ENCODE peak calls at places on chromosome 4, in five cellular contexts. One of them, this sample, is unnamed.

GRCh38 chr4:169252339-169253086 is 18.2 kb downstream of the SH3RF1 start:
- DNase-seq in neural progenitor cell: no peak
- DNase-seq in dorsolateral prefrontal cortex: no peak
- DNase-seq in body of pancreas: no peak
- DNase-seq in tibial artery: no peak
- DNase-seq in this sample: no peak

GRCh38 chr4:175622887-175623286 is 189.2 kb downstream of the GPM6A start:
- DNase-seq in body of pancreas: no peak
- DNase-seq in tibial artery: no peak
- DNase-seq in dorsolateral prefrontal cortex: no peak
- DNase-seq in neural progenitor cell: peak
- DNase-seq in this sample: no peak

GRCh38 chr4:72665376-72665978 is 96.5 kb upstream of the ADAMTS3 start:
- DNase-seq in neural progenitor cell: no peak
- DNase-seq in tibial artery: no peak
- DNase-seq in dorsolateral prefrontal cortex: no peak
- DNase-seq in body of pancreas: no peak
- DNase-seq in this sample: no peak

GRCh38 chr4:65546882-65547281 is 123.4 kb downstream of the EPHA5 start:
- DNase-seq in dorsolateral prefrontal cortex: no peak
- DNase-seq in neural progenitor cell: no peak
- DNase-seq in body of pancreas: no peak
- DNase-seq in tibial artery: no peak
- DNase-seq in this sample: no peak

GRCh38 chr4:182835006-182835740 is 82.0 kb downstream of the DCTD start:
- DNase-seq in body of pancreas: no peak
- DNase-seq in neural progenitor cell: no peak
- DNase-seq in dorsolateral prefrontal cortex: no peak
- DNase-seq in tibial artery: no peak
- DNase-seq in this sample: no peak

GRCh38 chr4:74631338-74631737 is 163.0 kb downstream of the BTC start:
- DNase-seq in tibial artery: no peak
- DNase-seq in neural progenitor cell: no peak
- DNase-seq in body of pancreas: no peak
- DNase-seq in dorsolateral prefrontal cortex: no peak
- DNase-seq in this sample: no peak

GRCh38 chr4:1194028-1194900 is 21.9 kb upstream of the SPON2 start:
- DNase-seq in neural progenitor cell: no peak
- DNase-seq in dorsolateral prefrontal cortex: peak
- DNase-seq in tibial artery: peak
- DNase-seq in body of pancreas: peak
- DNase-seq in this sample: no peak

GRCh38 chr4:132770776-132771175 is 378.3 kb upstream of the PCDH10 start:
- DNase-seq in tibial artery: no peak
- DNase-seq in body of pancreas: no peak
- DNase-seq in neural progenitor cell: no peak
- DNase-seq in dorsolateral prefrontal cortex: no peak
- DNase-seq in this sample: no peak

GRCh38 chr4:78569291-78569821 is 17.8 kb downstream of the ANXA3 start:
- DNase-seq in neural progenitor cell: no peak
- DNase-seq in dorsolateral prefrontal cortex: no peak
- DNase-seq in body of pancreas: peak
- DNase-seq in tibial artery: no peak
- DNase-seq in this sample: no peak

GRCh38 chr4:15754323-15754722 is 23.8 kb upstream of the CD38 start:
- DNase-seq in neural progenitor cell: no peak
- DNase-seq in tibial artery: no peak
- DNase-seq in dorsolateral prefrontal cortex: no peak
- DNase-seq in body of pancreas: peak
- DNase-seq in this sample: no peak

GRCh38 chr4:149291463-149291862 is 524.2 kb downstream of the IQCM start:
- DNase-seq in dorsolateral prefrontal cortex: no peak
- DNase-seq in body of pancreas: peak
- DNase-seq in tibial artery: no peak
- DNase-seq in neural progenitor cell: no peak
- DNase-seq in this sample: no peak

GRCh38 chr4:139957108-139957464 is 196.9 kb downstream of the MAML3 start:
- DNase-seq in dorsolateral prefrontal cortex: no peak
- DNase-seq in tibial artery: no peak
- DNase-seq in neural progenitor cell: no peak
- DNase-seq in body of pancreas: no peak
- DNase-seq in this sample: no peak
- H3K27ac ChIP-seq in dorsolateral prefrontal cortex: no peak
- H3K27ac ChIP-seq in tibial artery: no peak
- H3K27ac ChIP-seq in neural progenitor cell: no peak
- H3K27ac ChIP-seq in body of pancreas: no peak
- H3K27ac ChIP-seq in this sample: no peak

DNA sequence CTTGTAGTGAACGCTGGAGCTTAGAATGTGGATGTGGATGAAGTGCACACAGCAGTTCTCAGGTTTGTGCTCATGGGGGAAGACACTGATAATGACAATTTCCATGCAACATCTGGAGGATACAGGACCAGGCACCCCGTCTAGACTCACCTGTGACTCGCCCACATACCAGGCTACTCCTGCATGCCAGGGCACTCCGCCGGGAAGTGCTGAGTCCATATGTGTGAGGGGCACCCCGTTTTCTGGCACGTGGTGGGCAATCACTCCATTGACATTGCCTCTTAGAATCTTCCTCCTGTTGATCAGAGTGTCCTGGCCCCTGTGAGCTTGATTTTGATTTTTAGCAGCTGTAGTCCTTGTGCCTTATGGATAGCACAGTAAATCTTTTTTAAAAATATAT is 90.9 kb upstream of the LRPAP1 start:
- DNase-seq in tibial artery: no peak
- DNase-seq in body of pancreas: no peak
- DNase-seq in neural progenitor cell: no peak
- DNase-seq in dorsolateral prefrontal cortex: no peak
- DNase-seq in this sample: no peak
- TF ChIP-seq CTCF in tibial artery: no peak
- TF ChIP-seq CTCF in body of pancreas: no peak
- TF ChIP-seq CTCF in neural progenitor cell: no peak
- TF ChIP-seq CTCF in dorsolateral prefrontal cortex: no peak
- TF ChIP-seq CTCF in this sample: no peak

DNA sequence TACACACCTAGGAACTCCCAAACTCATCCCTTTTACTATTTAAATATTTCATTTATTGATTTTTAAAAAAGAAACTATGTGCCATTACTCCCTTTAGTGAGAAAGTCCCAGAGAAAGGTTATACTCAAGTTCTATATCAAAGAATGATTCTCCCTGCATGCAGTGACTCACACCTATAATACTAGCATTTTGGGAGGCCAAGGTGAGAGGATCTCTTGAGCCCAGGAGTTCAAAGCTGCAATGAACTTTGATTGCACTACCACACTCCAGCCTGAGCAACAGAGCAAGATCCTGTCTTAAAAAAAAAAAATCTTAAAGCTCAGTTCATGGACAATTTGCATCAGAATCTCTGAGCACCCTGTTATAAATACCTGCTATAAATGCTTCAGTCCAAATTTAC is 9.2 kb upstream of the RBPJ start:
- DNase-seq in neural progenitor cell: no peak
- DNase-seq in tibial artery: no peak
- DNase-seq in body of pancreas: no peak
- DNase-seq in dorsolateral prefrontal cortex: no peak
- DNase-seq in this sample: no peak
- H3K4me3 ChIP-seq in neural progenitor cell: no peak
- H3K4me3 ChIP-seq in tibial artery: no peak
- H3K4me3 ChIP-seq in body of pancreas: no peak
- H3K4me3 ChIP-seq in dorsolateral prefrontal cortex: no peak
- H3K4me3 ChIP-seq in this sample: no peak

GRCh38 chr4:87119965-87120364 is 100.5 kb downstream of the KLHL8 start:
- DNase-seq in tibial artery: no peak
- DNase-seq in dorsolateral prefrontal cortex: no peak
- DNase-seq in body of pancreas: no peak
- DNase-seq in neural progenitor cell: no peak
- DNase-seq in this sample: no peak
- H3K27ac ChIP-seq in tibial artery: peak
- H3K27ac ChIP-seq in dorsolateral prefrontal cortex: peak
- H3K27ac ChIP-seq in body of pancreas: no peak
- H3K27ac ChIP-seq in neural progenitor cell: no peak
- H3K27ac ChIP-seq in this sample: peak

GRCh38 chr4:151766691-151767090 is 5.9 kb upstream of the GATB start:
- DNase-seq in neural progenitor cell: no peak
- DNase-seq in tibial artery: no peak
- DNase-seq in dorsolateral prefrontal cortex: no peak
- DNase-seq in body of pancreas: no peak
- DNase-seq in this sample: no peak
- TF ChIP-seq CTCF in neural progenitor cell: no peak
- TF ChIP-seq CTCF in tibial artery: no peak
- TF ChIP-seq CTCF in dorsolateral prefrontal cortex: no peak
- TF ChIP-seq CTCF in body of pancreas: no peak
- TF ChIP-seq CTCF in this sample: no peak

GRCh38 chr4:126411047-126411446 is 1096.3 kb downstream of the FAT4 start:
- DNase-seq in tibial artery: no peak
- DNase-seq in body of pancreas: no peak
- DNase-seq in dorsolateral prefrontal cortex: no peak
- DNase-seq in neural progenitor cell: no peak
- DNase-seq in this sample: no peak
- H3K4me3 ChIP-seq in tibial artery: no peak
- H3K4me3 ChIP-seq in body of pancreas: no peak
- H3K4me3 ChIP-seq in dorsolateral prefrontal cortex: no peak
- H3K4me3 ChIP-seq in neural progenitor cell: no peak
- H3K4me3 ChIP-seq in this sample: no peak

DNA sequence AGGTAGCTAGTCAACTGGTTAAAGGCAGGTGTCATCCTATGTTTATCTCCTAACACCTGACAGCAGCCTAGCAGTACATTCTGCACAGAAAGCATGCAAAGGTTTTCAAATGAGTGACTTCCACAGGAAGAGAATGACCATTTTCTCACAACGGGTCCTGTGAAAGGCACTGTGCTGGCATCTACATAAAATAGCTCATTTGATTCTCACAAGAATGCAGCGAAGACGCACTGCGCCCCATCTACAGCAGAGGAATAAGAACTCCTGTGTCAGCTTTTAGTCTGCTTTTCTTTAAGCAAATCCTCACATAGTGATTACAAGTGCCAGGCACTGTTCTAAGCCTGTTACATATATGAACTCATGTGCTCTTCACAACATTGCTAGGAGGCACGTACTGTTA is 62.5 kb downstream of the AFAP1 start:
- DNase-seq in dorsolateral prefrontal cortex: no peak
- DNase-seq in tibial artery: no peak
- DNase-seq in body of pancreas: no peak
- DNase-seq in neural progenitor cell: no peak
- DNase-seq in this sample: peak
- H3K27ac ChIP-seq in dorsolateral prefrontal cortex: peak
- H3K27ac ChIP-seq in tibial artery: peak
- H3K27ac ChIP-seq in body of pancreas: no peak
- H3K27ac ChIP-seq in neural progenitor cell: no peak
- H3K27ac ChIP-seq in this sample: peak

DNA sequence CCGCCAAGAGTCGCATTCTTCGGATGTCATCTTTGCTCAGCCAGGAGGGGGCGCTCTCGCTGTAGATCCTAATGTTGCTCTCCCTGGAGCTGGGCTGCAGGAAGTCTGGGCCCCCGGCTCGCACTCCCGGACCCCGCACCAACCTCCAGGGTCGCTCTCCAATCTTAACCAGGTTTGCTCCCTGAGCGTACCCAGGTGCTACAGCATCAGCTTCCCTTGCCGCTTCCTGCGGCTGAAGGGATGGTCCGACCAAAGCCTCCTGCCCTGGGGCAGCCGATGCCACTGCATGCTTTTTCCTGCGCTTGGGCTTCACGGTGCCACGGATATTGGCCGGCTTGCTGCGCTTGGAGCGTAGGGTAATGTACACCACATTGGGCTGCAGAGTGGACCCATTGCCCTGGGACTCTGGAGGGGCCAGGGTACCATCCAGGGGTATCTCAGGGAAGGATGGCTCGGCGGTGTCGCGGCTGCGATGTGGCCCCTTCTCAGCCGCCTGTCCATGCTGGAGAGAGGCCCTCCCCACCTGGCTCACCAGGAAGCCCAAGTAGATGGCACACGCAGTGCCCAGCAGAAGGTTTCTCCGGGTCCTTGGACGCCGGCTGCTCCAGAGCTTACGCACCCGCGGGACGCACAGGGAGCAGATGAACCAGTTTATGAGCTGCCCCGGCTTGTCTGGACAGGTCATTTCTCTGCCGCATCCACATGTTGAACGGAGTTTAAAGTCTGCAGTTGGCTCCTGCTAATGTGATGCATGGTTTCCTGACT is 2.0 kb downstream of the GASK1B start:
- DNase-seq in neural progenitor cell: no peak
- DNase-seq in body of pancreas: peak
- DNase-seq in tibial artery: peak
- DNase-seq in dorsolateral prefrontal cortex: no peak
- DNase-seq in this sample: peak
- TF ChIP-seq CTCF in neural progenitor cell: peak
- TF ChIP-seq CTCF in body of pancreas: peak
- TF ChIP-seq CTCF in tibial artery: peak
- TF ChIP-seq CTCF in dorsolateral prefrontal cortex: no peak
- TF ChIP-seq CTCF in this sample: peak

GRCh38 chr4:138259801-138260200 is 17.7 kb upstream of the SLC7A11 start:
- DNase-seq in dorsolateral prefrontal cortex: no peak
- DNase-seq in body of pancreas: no peak
- DNase-seq in tibial artery: no peak
- DNase-seq in neural progenitor cell: no peak
- DNase-seq in this sample: no peak

GRCh38 chr4:138259296-138259695 is 17.1 kb upstream of the SLC7A11 start:
- DNase-seq in tibial artery: no peak
- DNase-seq in body of pancreas: no peak
- DNase-seq in neural progenitor cell: no peak
- DNase-seq in dorsolateral prefrontal cortex: no peak
- DNase-seq in this sample: no peak

GRCh38 chr4:138252551-138252950 is 10.4 kb upstream of the SLC7A11 start:
- DNase-seq in neural progenitor cell: no peak
- DNase-seq in body of pancreas: no peak
- DNase-seq in tibial artery: no peak
- DNase-seq in dorsolateral prefrontal cortex: no peak
- DNase-seq in this sample: no peak

GRCh38 chr4:138255917-138256597 is 13.9 kb upstream of the SLC7A11 start:
- DNase-seq in tibial artery: no peak
- DNase-seq in dorsolateral prefrontal cortex: no peak
- DNase-seq in body of pancreas: no peak
- DNase-seq in neural progenitor cell: no peak
- DNase-seq in this sample: no peak

GRCh38 chr4:138256608-138257007 is 14.5 kb upstream of the SLC7A11 start:
- DNase-seq in dorsolateral prefrontal cortex: no peak
- DNase-seq in tibial artery: no peak
- DNase-seq in body of pancreas: no peak
- DNase-seq in neural progenitor cell: no peak
- DNase-seq in this sample: no peak
- H3K4me3 ChIP-seq in dorsolateral prefrontal cortex: no peak
- H3K4me3 ChIP-seq in tibial artery: no peak
- H3K4me3 ChIP-seq in body of pancreas: no peak
- H3K4me3 ChIP-seq in neural progenitor cell: no peak
- H3K4me3 ChIP-seq in this sample: no peak